ENCODE peak calls at places on chromosomes 12 and 14, in five cellular contexts. One of them, this sample, is unnamed.

GRCh38 chr14:71117839-71118743 is 210.8 kb downstream of the PCNX1 start:
- DNase-seq in IMR-90: peak; percentile 78
- DNase-seq in neuronal stem cell: no peak
- DNase-seq in trophoblast cell: peak; percentile 88
- DNase-seq in mesendoderm: peak; percentile 83
- DNase-seq in this sample: peak; percentile 93

GRCh38 chr12:11677752-11678151 is 28.3 kb downstream of the ETV6 start:
- DNase-seq in trophoblast cell: no peak
- DNase-seq in neuronal stem cell: no peak
- DNase-seq in mesendoderm: no peak
- DNase-seq in IMR-90: no peak
- DNase-seq in this sample: no peak

GRCh38 chr14:103290494-103290893 is 43.5 kb upstream of the EIF5 start:
- DNase-seq in trophoblast cell: no peak
- DNase-seq in mesendoderm: no peak
- DNase-seq in IMR-90: no peak
- DNase-seq in neuronal stem cell: no peak
- DNase-seq in this sample: no peak

GRCh38 chr14:92465353-92466067 is 48.1 kb upstream of the RIN3 start:
- DNase-seq in trophoblast cell: no peak
- DNase-seq in neuronal stem cell: no peak
- DNase-seq in IMR-90: no peak
- DNase-seq in mesendoderm: no peak
- DNase-seq in this sample: no peak

GRCh38 chr12:28974166-28974565 is 174.9 kb upstream of the FAR2 start:
- DNase-seq in trophoblast cell: no peak
- DNase-seq in IMR-90: peak; percentile 73
- DNase-seq in neuronal stem cell: no peak
- DNase-seq in mesendoderm: no peak
- DNase-seq in this sample: peak; percentile 36

GRCh38 chr14:50373959-50374358 is 22.7 kb downstream of the CDKL1 start:
- DNase-seq in neuronal stem cell: no peak
- DNase-seq in mesendoderm: no peak
- DNase-seq in trophoblast cell: no peak
- DNase-seq in IMR-90: no peak
- DNase-seq in this sample: no peak

GRCh38 chr14:69879175-69880047 is at the start of gene SMOC1:
- DNase-seq in trophoblast cell: peak; percentile 15
- DNase-seq in neuronal stem cell: peak; percentile 81
- DNase-seq in mesendoderm: peak; percentile 73
- DNase-seq in IMR-90: peak; percentile 79
- DNase-seq in this sample: peak; percentile 2

GRCh38 chr14:59356783-59357182 is 108.4 kb downstream of the GPR135 start:
- DNase-seq in IMR-90: no peak
- DNase-seq in neuronal stem cell: no peak
- DNase-seq in trophoblast cell: no peak
- DNase-seq in mesendoderm: no peak
- DNase-seq in this sample: no peak

GRCh38 chr14:52000631-52001030 is 11.3 kb downstream of the RTRAF start:
- DNase-seq in trophoblast cell: no peak
- DNase-seq in IMR-90: no peak
- DNase-seq in mesendoderm: no peak
- DNase-seq in neuronal stem cell: no peak
- DNase-seq in this sample: no peak

GRCh38 chr12:23561536-23561935 is 387.9 kb downstream of the SOX5 start:
- DNase-seq in trophoblast cell: no peak
- DNase-seq in IMR-90: peak; percentile 4
- DNase-seq in mesendoderm: no peak
- DNase-seq in neuronal stem cell: no peak
- DNase-seq in this sample: no peak

GRCh38 chr12:13032164-13032563 is 12.0 kb upstream of the FAM234B start:
- DNase-seq in trophoblast cell: no peak
- DNase-seq in IMR-90: peak; percentile 23
- DNase-seq in neuronal stem cell: no peak
- DNase-seq in mesendoderm: no peak
- DNase-seq in this sample: no peak

GRCh38 chr12:66055837-66056319 is 74.7 kb downstream of the LLPH start:
- DNase-seq in neuronal stem cell: no peak
- DNase-seq in trophoblast cell: no peak
- DNase-seq in mesendoderm: no peak
- DNase-seq in IMR-90: no peak
- DNase-seq in this sample: no peak

GRCh38 chr14:94486883-94487282 is 10.9 kb upstream of the SERPINA9 start:
- DNase-seq in IMR-90: no peak
- DNase-seq in neuronal stem cell: no peak
- DNase-seq in trophoblast cell: no peak
- DNase-seq in mesendoderm: no peak
- DNase-seq in this sample: no peak

GRCh38 chr12:129790331-129790730 is 113.5 kb downstream of the TMEM132D start:
- DNase-seq in IMR-90: no peak
- DNase-seq in neuronal stem cell: no peak
- DNase-seq in mesendoderm: peak; percentile 61
- DNase-seq in trophoblast cell: no peak
- DNase-seq in this sample: no peak
- H3K18ac ChIP-seq in IMR-90: no peak overlapping the region
- H3K18ac ChIP-seq in neuronal stem cell: no peak overlapping the region
- H3K18ac ChIP-seq in mesendoderm: no peak overlapping the region
- H3K18ac ChIP-seq in trophoblast cell: no peak overlapping the region
- H3K18ac ChIP-seq in this sample: no peak overlapping the region

DNA sequence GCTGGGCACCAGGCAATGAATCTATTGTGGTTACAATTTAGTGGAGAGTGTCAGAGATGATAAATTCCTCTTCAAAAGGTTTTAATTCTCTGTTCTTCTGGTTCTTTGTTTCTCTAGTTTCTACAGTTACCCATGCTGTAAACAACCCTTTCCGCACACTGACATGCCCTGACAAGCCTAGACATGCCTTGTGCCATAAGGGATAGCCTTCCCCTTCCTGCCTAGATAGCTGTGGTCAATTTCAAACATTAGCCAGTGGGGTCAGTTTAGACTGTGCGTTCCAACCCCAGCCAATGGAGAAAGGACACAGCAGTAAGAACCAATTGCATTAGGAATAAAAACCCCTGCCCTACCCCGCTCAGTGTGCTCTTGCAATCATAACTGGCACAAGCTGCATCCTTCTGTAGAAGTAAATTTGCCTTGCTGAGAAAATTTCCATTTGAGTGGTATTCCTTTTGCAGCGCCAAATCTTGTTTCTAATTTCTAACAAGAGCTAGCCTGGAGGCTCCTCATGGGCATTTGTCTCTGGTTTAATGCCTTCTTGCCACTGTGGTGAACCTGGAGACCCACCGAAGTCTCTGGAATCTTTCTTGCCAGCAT is 6.4 kb downstream of the EDDM3A start:
- DNase-seq in mesendoderm: no peak
- DNase-seq in IMR-90: no peak
- DNase-seq in trophoblast cell: no peak
- DNase-seq in neuronal stem cell: no peak
- DNase-seq in this sample: no peak
- H3K18ac ChIP-seq in mesendoderm: no peak overlapping the region
- H3K18ac ChIP-seq in IMR-90: no peak overlapping the region
- H3K18ac ChIP-seq in trophoblast cell: no peak overlapping the region
- H3K18ac ChIP-seq in neuronal stem cell: no peak overlapping the region
- H3K18ac ChIP-seq in this sample: no peak overlapping the region

GRCh38 chr12:53492830-53493609 is 6.2 kb downstream of the MAP3K12 start:
- DNase-seq in IMR-90: peak; percentile 80
- DNase-seq in neuronal stem cell: peak; percentile 90
- DNase-seq in trophoblast cell: peak; percentile 96
- DNase-seq in mesendoderm: peak; percentile 98
- DNase-seq in this sample: peak; percentile 94
- H3K18ac ChIP-seq in IMR-90: peak overlapping the region; percentile 80
- H3K18ac ChIP-seq in neuronal stem cell: peak overlapping the region; percentile 89
- H3K18ac ChIP-seq in trophoblast cell: peak overlapping the region; percentile 97
- H3K18ac ChIP-seq in mesendoderm: peak overlapping the region; percentile 52
- H3K18ac ChIP-seq in this sample: peak overlapping the region; percentile 85

GRCh38 chr12:58657175-58657574 is 263.1 kb downstream of the LRIG3 start:
- DNase-seq in IMR-90: no peak
- DNase-seq in mesendoderm: no peak
- DNase-seq in trophoblast cell: no peak
- DNase-seq in neuronal stem cell: no peak
- DNase-seq in this sample: no peak
- H3K18ac ChIP-seq in IMR-90: no peak overlapping the region
- H3K18ac ChIP-seq in mesendoderm: no peak overlapping the region
- H3K18ac ChIP-seq in trophoblast cell: no peak overlapping the region
- H3K18ac ChIP-seq in neuronal stem cell: no peak overlapping the region
- H3K18ac ChIP-seq in this sample: no peak overlapping the region

GRCh38 chr12:87841935-87842334 is 187.3 kb downstream of the C12orf50 start:
- DNase-seq in IMR-90: no peak
- DNase-seq in trophoblast cell: no peak
- DNase-seq in neuronal stem cell: no peak
- DNase-seq in mesendoderm: peak; percentile 30
- DNase-seq in this sample: no peak

GRCh38 chr12:87849074-87849473 is 180.1 kb downstream of the C12orf50 start:
- DNase-seq in trophoblast cell: no peak
- DNase-seq in neuronal stem cell: no peak
- DNase-seq in IMR-90: no peak
- DNase-seq in mesendoderm: no peak
- DNase-seq in this sample: no peak

GRCh38 chr12:87848248-87848868 is 180.8 kb downstream of the C12orf50 start:
- DNase-seq in mesendoderm: peak; percentile 60
- DNase-seq in IMR-90: peak; percentile 82
- DNase-seq in trophoblast cell: peak; percentile 81
- DNase-seq in neuronal stem cell: peak; percentile 49
- DNase-seq in this sample: peak; percentile 65

GRCh38 chr12:87845995-87846483 is 183.2 kb downstream of the C12orf50 start:
- DNase-seq in IMR-90: no peak
- DNase-seq in mesendoderm: peak; percentile 61
- DNase-seq in neuronal stem cell: no peak
- DNase-seq in trophoblast cell: no peak
- DNase-seq in this sample: peak; percentile 8

GRCh38 chr12:87847147-87847546 is 182.1 kb downstream of the C12orf50 start:
- DNase-seq in trophoblast cell: no peak
- DNase-seq in mesendoderm: peak; percentile 28
- DNase-seq in IMR-90: no peak
- DNase-seq in neuronal stem cell: no peak
- DNase-seq in this sample: no peak
- H3K18ac ChIP-seq in trophoblast cell: no peak overlapping the region
- H3K18ac ChIP-seq in mesendoderm: no peak overlapping the region
- H3K18ac ChIP-seq in IMR-90: peak overlapping the region; percentile 45
- H3K18ac ChIP-seq in neuronal stem cell: no peak overlapping the region
- H3K18ac ChIP-seq in this sample: no peak overlapping the region

DNA sequence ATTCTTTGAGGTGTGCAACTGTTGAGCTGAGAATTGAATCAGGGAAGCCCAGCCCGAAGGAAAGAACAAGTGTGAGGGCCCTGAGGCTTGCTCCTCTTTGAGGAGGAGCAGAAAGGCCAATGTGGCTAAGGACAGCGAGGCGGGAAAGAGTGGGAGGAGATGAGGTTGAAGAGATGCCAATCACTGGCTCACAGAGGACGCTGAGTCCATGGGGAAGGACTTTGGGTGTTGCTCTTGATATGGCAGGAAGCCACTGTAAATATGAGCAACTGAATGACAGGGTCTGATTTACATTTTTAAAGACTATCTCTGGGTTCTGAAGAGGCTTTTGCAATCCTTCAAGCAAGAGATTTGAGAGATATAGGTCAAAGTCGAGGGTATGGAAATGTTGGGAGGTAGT is 3.3 kb upstream of the APPL2 start:
- DNase-seq in trophoblast cell: no peak
- DNase-seq in neuronal stem cell: no peak
- DNase-seq in IMR-90: no peak
- DNase-seq in mesendoderm: no peak
- DNase-seq in this sample: no peak
- H3K18ac ChIP-seq in trophoblast cell: no peak overlapping the region
- H3K18ac ChIP-seq in neuronal stem cell: no peak overlapping the region
- H3K18ac ChIP-seq in IMR-90: no peak overlapping the region
- H3K18ac ChIP-seq in mesendoderm: no peak overlapping the region
- H3K18ac ChIP-seq in this sample: no peak overlapping the region

GRCh38 chr14:99659333-99659741 is 14.4 kb downstream of the HHIPL1 start:
- DNase-seq in trophoblast cell: peak; percentile 47
- DNase-seq in neuronal stem cell: no peak
- DNase-seq in mesendoderm: no peak
- DNase-seq in IMR-90: no peak
- DNase-seq in this sample: no peak

GRCh38 chr14:99660794-99661193 is 15.9 kb downstream of the HHIPL1 start:
- DNase-seq in trophoblast cell: no peak
- DNase-seq in mesendoderm: peak; percentile 65
- DNase-seq in IMR-90: no peak
- DNase-seq in neuronal stem cell: no peak
- DNase-seq in this sample: no peak

GRCh38 chr14:99657645-99658155 is 12.8 kb downstream of the HHIPL1 start:
- DNase-seq in neuronal stem cell: no peak
- DNase-seq in mesendoderm: no peak
- DNase-seq in trophoblast cell: no peak
- DNase-seq in IMR-90: no peak
- DNase-seq in this sample: no peak

GRCh38 chr14:99658218-99658617 is 13.3 kb downstream of the HHIPL1 start:
- DNase-seq in IMR-90: peak; percentile 15
- DNase-seq in mesendoderm: no peak
- DNase-seq in trophoblast cell: no peak
- DNase-seq in neuronal stem cell: no peak
- DNase-seq in this sample: no peak

GRCh38 chr14:99660006-99660566 is 15.2 kb downstream of the HHIPL1 start:
- DNase-seq in trophoblast cell: no peak
- DNase-seq in mesendoderm: no peak
- DNase-seq in neuronal stem cell: no peak
- DNase-seq in IMR-90: no peak
- DNase-seq in this sample: no peak
- H3K18ac ChIP-seq in trophoblast cell: no peak overlapping the region
- H3K18ac ChIP-seq in mesendoderm: no peak overlapping the region
- H3K18ac ChIP-seq in neuronal stem cell: peak overlapping the region; percentile 69
- H3K18ac ChIP-seq in IMR-90: no peak overlapping the region
- H3K18ac ChIP-seq in this sample: no peak overlapping the region

DNA sequence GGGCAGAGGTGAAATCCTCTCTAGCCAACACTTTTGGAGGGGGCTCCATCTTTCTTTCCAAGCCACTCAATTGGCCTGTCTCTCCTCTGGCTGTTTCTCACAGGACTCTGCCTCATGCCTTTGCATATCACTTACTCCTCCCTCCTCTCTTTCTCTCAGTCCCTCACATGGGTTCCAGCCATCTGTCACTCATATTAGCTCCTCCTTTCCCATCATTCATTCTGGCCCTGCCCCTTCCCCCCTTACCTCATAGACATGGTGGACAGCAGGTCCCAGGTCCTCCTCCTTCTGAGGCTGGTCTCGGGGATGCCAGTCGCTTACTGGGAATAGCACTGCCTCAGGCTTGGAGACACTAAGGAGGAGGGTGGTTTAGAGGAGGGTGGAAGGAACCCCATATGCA is 16.6 kb upstream of the ZNF385A start:
- DNase-seq in neuronal stem cell: no peak
- DNase-seq in mesendoderm: no peak
- DNase-seq in IMR-90: no peak
- DNase-seq in trophoblast cell: no peak
- DNase-seq in this sample: no peak
- H3K18ac ChIP-seq in neuronal stem cell: no peak overlapping the region
- H3K18ac ChIP-seq in mesendoderm: no peak overlapping the region
- H3K18ac ChIP-seq in IMR-90: no peak overlapping the region
- H3K18ac ChIP-seq in trophoblast cell: no peak overlapping the region
- H3K18ac ChIP-seq in this sample: no peak overlapping the region

DNA sequence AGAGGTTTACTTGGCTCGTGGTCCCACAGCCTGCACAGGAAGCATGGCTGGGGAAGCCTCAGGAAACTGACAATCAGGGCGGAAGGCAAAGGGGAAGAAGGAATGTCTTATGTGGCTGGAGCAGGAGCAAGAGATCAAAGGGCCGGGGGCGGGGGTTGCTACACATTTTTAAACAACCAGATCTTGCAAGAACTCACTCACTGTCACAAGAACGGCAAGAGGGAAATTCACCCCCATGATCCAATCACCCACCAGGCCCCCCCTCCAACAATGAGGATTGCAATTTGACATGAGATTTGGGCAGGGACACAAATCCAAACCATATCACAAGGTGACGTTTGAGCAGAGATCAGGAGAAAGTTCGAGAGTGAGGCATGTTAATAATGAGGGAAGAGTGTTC is 163.7 kb upstream of the RPH3A start:
- DNase-seq in mesendoderm: peak; percentile 38
- DNase-seq in IMR-90: no peak
- DNase-seq in neuronal stem cell: no peak
- DNase-seq in trophoblast cell: no peak
- DNase-seq in this sample: no peak
- H3K18ac ChIP-seq in mesendoderm: no peak overlapping the region
- H3K18ac ChIP-seq in IMR-90: no peak overlapping the region
- H3K18ac ChIP-seq in neuronal stem cell: no peak overlapping the region
- H3K18ac ChIP-seq in trophoblast cell: no peak overlapping the region
- H3K18ac ChIP-seq in this sample: no peak overlapping the region

This sample was measured in mesenchymal stem cell.